ENCODE peak calls at places on chromosome 11, in nine cellular contexts. F, O, X, T, M, D, Z, E and Q are unnamed samples.

GRCh38 chr11:68855205-68855978 is 13.7 kb upstream of the CPT1A start:
- DNase-seq in F (peak), O (no peak), X (no peak), T (no peak), M (no peak), D (peak), Z (no peak), E (peak), Q (peak)

GRCh38 chr11:45435706-45436105 is 149.6 kb upstream of the SYT13 start:
- DNase-seq in F (no peak), O (no peak), X (no peak), T (no peak), M (no peak), D (no peak), Z (no peak), E (no peak), Q (no peak)

GRCh38 chr11:287821-288327 is 1.1 kb upstream of the PGGHG start:
- DNase-seq in F (no peak), O (peak), X (no peak), T (no peak), M (no peak), D (peak), Z (peak), E (peak), Q (no peak)

GRCh38 chr11:96215094-96215782 is 127.8 kb downstream of the MAML2 start:
- DNase-seq in F (peak), O (no peak), X (no peak), T (no peak), M (no peak), D (peak), Z (peak), E (no peak), Q (no peak)

GRCh38 chr11:31412946-31413345 is 43.3 kb downstream of the DNAJC24 start:
- DNase-seq in F (peak), O (no peak), X (no peak), T (no peak), M (no peak), D (no peak), Z (peak), E (no peak), Q (no peak)

GRCh38 chr11:1908579-1908978 is 10.9 kb upstream of the TNNT3 start:
- DNase-seq in F (peak), O (no peak), X (no peak), T (no peak), M (no peak), D (no peak), Z (no peak), E (no peak), Q (no peak)

GRCh38 chr11:4826425-4826824 is 5.3 kb downstream of the OR51F2 start:
- DNase-seq in F (no peak), O (no peak), X (no peak), T (no peak), M (no peak), D (no peak), Z (peak), E (no peak), Q (no peak)

GRCh38 chr11:67502328-67502979 is 2.7 kb downstream of the PITPNM1 start:
- DNase-seq in F (no peak), O (no peak), X (no peak), T (no peak), M (no peak), D (no peak), Z (no peak), E (no peak), Q (no peak)

GRCh38 chr11:2949920-2950319 is 20.7 kb upstream of the PHLDA2 start:
- DNase-seq in F (no peak), O (no peak), X (no peak), T (no peak), M (no peak), D (no peak), Z (no peak), E (no peak), Q (no peak)

GRCh38 chr11:3215346-3216026 is 3.1 kb downstream of the MRGPRG start:
- DNase-seq in F (no peak), O (no peak), X (no peak), T (no peak), M (no peak), D (no peak), Z (no peak), E (peak), Q (no peak)

GRCh38 chr11:45110562-45110961 is 35.9 kb upstream of the PRDM11 start:
- DNase-seq in F (peak), O (peak), X (no peak), T (peak), M (no peak), D (peak), Z (peak), E (no peak), Q (peak)

GRCh38 chr11:129266536-129266935 is 74.4 kb upstream of the ARHGAP32 start:
- DNase-seq in F (no peak), O (no peak), X (no peak), T (no peak), M (no peak), D (no peak), Z (no peak), E (no peak), Q (no peak)

GRCh38 chr11:118055966-118056365 is 20.9 kb upstream of the TMPRSS4 start:
- DNase-seq in F (no peak), O (no peak), X (no peak), T (no peak), M (no peak), D (no peak), Z (no peak), E (no peak), Q (no peak)

GRCh38 chr11:44711113-44711512 is 15.6 kb upstream of the TSPAN18 start:
- DNase-seq in F (no peak), O (no peak), X (no peak), T (no peak), M (no peak), D (no peak), Z (no peak), E (peak), Q (no peak)

GRCh38 chr11:1118755-1119275 is 38.9 kb upstream of the MUC5AC start:
- DNase-seq in F (no peak), O (no peak), X (no peak), T (no peak), M (no peak), D (peak), Z (no peak), E (no peak), Q (no peak)

GRCh38 chr11:87097582-87097981 is 59.8 kb downstream of the TMEM135 start:
- DNase-seq in F (peak), O (peak), X (no peak), T (no peak), M (peak), D (no peak), Z (peak), E (peak), Q (peak)

GRCh38 chr11:1295086-1295485 is 14.3 kb downstream of the TOLLIP start:
- DNase-seq in F (no peak), O (no peak), X (no peak), T (no peak), M (no peak), D (no peak), Z (no peak), E (no peak), Q (no peak)

GRCh38 chr11:18987454-18988231 is 48.4 kb upstream of the MRGPRX1 start:
- DNase-seq in F (no peak), O (no peak), X (no peak), T (no peak), M (no peak), D (no peak), Z (peak), E (no peak), Q (no peak)